ENCODE peak calls at places on chromosomes 2 and 18, in five cellular contexts. One of them, this sample, is unnamed.

GRCh38 chr2:53770264-53770663 is 2.7 kb downstream of the CHAC2 start:
- DNase-seq in ACHN: no peak
- DNase-seq in GM12865: no peak
- DNase-seq in GM18507: no peak
- DNase-seq in GM23248: no peak
- DNase-seq in this sample: no peak

GRCh38 chr2:69345434-69345833 is 41.6 kb downstream of the GFPT1 start:
- DNase-seq in ACHN: no peak
- DNase-seq in GM12865: no peak
- DNase-seq in GM18507: no peak
- DNase-seq in GM23248: peak
- DNase-seq in this sample: no peak

GRCh38 chr18:29123706-29124530 is 947.0 kb upstream of the CDH2 start:
- DNase-seq in ACHN: peak
- DNase-seq in GM12865: no peak
- DNase-seq in GM18507: no peak
- DNase-seq in GM23248: peak
- DNase-seq in this sample: no peak

GRCh38 chr18:34083910-34084309 is 140.8 kb downstream of the NOL4 start:
- DNase-seq in ACHN: no peak
- DNase-seq in GM12865: no peak
- DNase-seq in GM18507: no peak
- DNase-seq in GM23248: no peak
- DNase-seq in this sample: no peak

GRCh38 chr2:27973592-27973991 is 83.1 kb downstream of the BABAM2 start:
- DNase-seq in ACHN: peak
- DNase-seq in GM12865: no peak
- DNase-seq in GM18507: no peak
- DNase-seq in GM23248: peak
- DNase-seq in this sample: no peak

GRCh38 chr2:215454519-215454918 is 18.7 kb upstream of the FN1 start:
- DNase-seq in ACHN: peak
- DNase-seq in GM12865: peak
- DNase-seq in GM18507: no peak
- DNase-seq in GM23248: peak
- DNase-seq in this sample: no peak

GRCh38 chr18:50590625-50591024 is 30.7 kb downstream of the MAPK4 start:
- DNase-seq in ACHN: no peak
- DNase-seq in GM12865: no peak
- DNase-seq in GM18507: no peak
- DNase-seq in GM23248: no peak
- DNase-seq in this sample: no peak

GRCh38 chr2:101375653-101376052 is 11.7 kb downstream of the CREG2 start:
- DNase-seq in ACHN: no peak
- DNase-seq in GM12865: no peak
- DNase-seq in GM18507: no peak
- DNase-seq in GM23248: no peak
- DNase-seq in this sample: no peak